ENCODE peak calls at places on chromosomes 4 and X, in five cellular contexts. D, G, R, E and O are unnamed samples.
A peak's percentile ranks its signal among the peaks of the same experiment; 100 is the strongest.

GRCh38 chr4:11843340-11843739 is 414.6 kb upstream of the HS3ST1 start:
- DNase-seq in G (no peak), R (no peak), D (no peak), E (no peak), O (no peak)

GRCh38 chr4:73019462-73020047 is 50.0 kb downstream of the COX18 start:
- DNase-seq in E (peak; percentile 65), R (peak; percentile 11), G (peak; percentile 23), D (peak; percentile 11), O (peak; percentile 25)

GRCh38 chr4:92099851-92100250 is 203.9 kb upstream of the GRID2 start:
- DNase-seq in D (no peak), E (peak; percentile 1), G (no peak), R (no peak), O (no peak)

GRCh38 chrX:38183577-38183976 is 37.1 kb downstream of the SRPX start:
- DNase-seq in D (no peak), R (no peak), E (peak; percentile 49), G (no peak), O (no peak)

GRCh38 chr4:30396772-30397475 is 323.2 kb upstream of the PCDH7 start:
- DNase-seq in R (no peak), E (no peak), G (no peak), D (no peak), O (no peak)

GRCh38 chr4:174394915-174395314 is 111.2 kb downstream of the CEP44 start:
- DNase-seq in E (peak; percentile 62), D (no peak), G (no peak), R (no peak), O (no peak)

GRCh38 chrX:153909024-153909979 is 4.8 kb downstream of the AVPR2 start:
- DNase-seq in R (no peak), E (no peak), D (no peak), G (no peak), O (peak; percentile 66)

GRCh38 chr4:151922306-151922705 is 161.5 kb upstream of the GATB start:
- DNase-seq in E (peak; percentile 18), G (no peak), R (no peak), D (no peak), O (no peak)

GRCh38 chr4:47167391-47167790 is 136.0 kb downstream of the GABRB1 start:
- DNase-seq in E (peak; percentile 11), D (no peak), R (no peak), G (no peak), O (no peak)

GRCh38 chr4:82697561-82697960 is 101.0 kb downstream of the SCD5 start:
- DNase-seq in R (no peak), E (no peak), D (no peak), G (no peak), O (no peak)

GRCh38 chr4:105277702-105278101 is 131.0 kb downstream of the TET2 start:
- DNase-seq in G (no peak), E (no peak), D (no peak), R (no peak), O (no peak)

GRCh38 chr4:22679518-22679897 is 13.2 kb upstream of the GBA3 start:
- DNase-seq in D (no peak), R (no peak), G (no peak), E (no peak), O (no peak)

GRCh38 chrX:124266325-124267087 is 66.0 kb upstream of the TEX13D start:
- DNase-seq in E (no peak), R (no peak), G (no peak), D (no peak), O (no peak)

GRCh38 chr4:182938213-182938645 is 21.0 kb upstream of the DCTD start:
- DNase-seq in R (peak; percentile 71), E (peak; percentile 87), D (peak; percentile 32), G (peak; percentile 54), O (peak; percentile 75)
- TF ChIP-seq CTCF in R (peak; percentile 92), E (peak; percentile 95), D (peak; percentile 79), G (peak; percentile 85), O (peak; percentile 74)

GRCh38 chr4:56400560-56400959 is 13.3 kb upstream of the AASDH start:
- DNase-seq in R (no peak), D (no peak), E (no peak), G (no peak), O (no peak)
- TF ChIP-seq CTCF in R (no peak), D (no peak), E (no peak), G (no peak), O (no peak)

DNA sequence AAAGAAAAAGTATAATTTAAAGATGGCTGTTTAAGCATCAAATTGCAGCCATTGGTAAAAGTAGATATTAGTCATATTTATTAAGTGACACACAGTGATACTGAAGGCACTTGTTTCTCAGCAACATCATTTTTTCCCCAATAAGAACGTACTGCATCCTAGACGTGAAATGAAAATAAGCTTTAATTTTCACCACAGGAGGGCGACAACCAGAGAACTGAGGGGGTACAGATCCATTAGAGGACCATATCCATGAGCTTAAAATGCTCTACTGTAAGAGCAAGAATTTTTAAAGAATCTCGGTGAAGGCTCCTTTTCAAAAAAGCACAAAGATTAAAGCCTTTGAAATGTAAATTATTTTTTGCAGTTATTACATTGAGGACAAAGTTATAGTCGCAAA is 33.4 kb downstream of the FRG1 start:
- DNase-seq in G (no peak), R (no peak), E (no peak), D (no peak), O (peak; percentile 25)
- TF ChIP-seq CTCF in G (peak; percentile 47), R (no peak), E (no peak), D (no peak), O (peak; percentile 30)

GRCh38 chrX:20980426-20980825 is 393.8 kb upstream of the CNKSR2 start:
- DNase-seq in E (no peak), G (no peak), D (no peak), R (no peak), O (no peak)
- TF ChIP-seq CTCF in E (no peak), G (no peak), D (no peak), R (no peak), O (no peak)

DNA sequence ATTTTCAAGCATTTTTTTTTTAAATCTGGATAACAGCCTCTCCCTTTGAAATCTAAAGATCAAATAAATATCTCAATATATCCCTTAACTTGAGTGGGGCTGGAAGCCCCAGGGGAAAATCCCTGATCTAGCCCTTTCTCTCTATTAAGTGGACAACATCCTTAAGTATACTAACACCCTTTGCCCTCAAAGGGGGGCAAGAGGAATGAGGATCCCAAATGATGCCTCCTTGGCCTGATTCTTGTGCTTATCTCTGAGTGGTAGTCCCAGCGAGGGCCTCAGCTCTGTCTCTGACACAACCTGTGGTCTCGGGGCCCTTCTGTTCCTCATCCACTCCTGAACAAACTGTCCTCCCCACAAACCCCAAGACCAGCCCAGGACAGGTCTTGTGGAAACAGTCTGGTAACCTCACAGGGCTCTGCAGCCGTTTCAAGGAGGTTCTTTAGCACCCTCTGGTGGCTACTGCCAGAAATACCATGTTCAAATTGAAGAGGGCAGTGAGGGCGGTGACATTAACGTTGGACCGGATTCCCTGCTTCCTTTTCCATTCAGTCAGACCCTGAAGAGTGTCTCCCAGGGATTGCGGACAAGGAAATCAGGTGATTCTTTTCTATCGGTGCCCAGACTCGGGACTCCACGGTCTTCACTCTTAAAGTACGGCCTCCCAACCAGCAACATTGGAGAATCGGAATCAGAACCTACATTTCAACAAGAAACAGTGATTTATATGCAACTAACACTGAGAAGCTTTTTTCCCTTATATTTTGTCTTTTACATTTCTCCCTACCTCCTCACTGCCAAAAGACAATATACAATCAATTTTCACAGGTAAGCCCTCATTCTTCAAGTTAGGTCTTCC is 13.0 kb downstream of the CXCL13 start:
- DNase-seq in E (peak; percentile 86), D (peak; percentile 87), G (peak; percentile 62), R (peak; percentile 82), O (peak; percentile 66)
- TF ChIP-seq CTCF in E (peak; percentile 82), D (peak; percentile 86), G (peak; percentile 84), R (peak; percentile 81), O (peak; percentile 81)

GRCh38 chrX:99494668-99495067 is 915.4 kb downstream of the PCDH19 start:
- DNase-seq in E (no peak), D (no peak), G (no peak), R (no peak), O (no peak)
- TF ChIP-seq CTCF in E (no peak), D (no peak), G (no peak), R (no peak), O (no peak)

DNA sequence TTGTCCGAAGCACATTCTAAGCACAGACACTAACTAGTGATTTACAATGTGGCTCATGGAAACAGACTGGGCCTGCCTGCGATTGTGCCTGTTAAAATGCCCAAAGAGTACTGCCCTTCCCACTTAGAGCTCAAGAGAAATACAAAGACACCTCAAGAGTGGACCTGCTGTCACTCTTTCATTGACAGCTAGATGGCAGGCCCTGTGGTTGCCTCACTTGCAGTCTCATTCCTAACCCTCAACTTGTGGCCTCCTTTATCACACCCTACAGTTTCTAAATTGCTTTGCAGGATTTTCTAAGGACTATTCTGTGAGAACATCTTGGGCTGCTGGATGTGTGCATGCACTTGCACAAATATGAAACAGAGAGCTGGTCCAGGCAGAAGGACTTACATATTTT is 331.0 kb upstream of the EMCN start:
- DNase-seq in G (peak; percentile 8), E (no peak), R (no peak), D (no peak), O (peak; percentile 6)
- TF ChIP-seq CTCF in G (peak; percentile 50), E (no peak), R (no peak), D (no peak), O (no peak)

GRCh38 chr4:168645933-168646768 is 149.3 kb downstream of the PALLD start:
- DNase-seq in D (no peak), E (no peak), R (peak; percentile 40), G (no peak), O (no peak)
- TF ChIP-seq CTCF in D (no peak), E (no peak), R (no peak), G (no peak), O (no peak)

GRCh38 chrX:51456814-51457213 is 39.6 kb downstream of the NUDT11 start:
- DNase-seq in G (no peak), D (no peak), E (no peak), R (no peak), O (no peak)
- TF ChIP-seq CTCF in G (no peak), D (peak; percentile 33), E (no peak), R (peak; percentile 7), O (no peak)